ENCODE peak calls at places on chromosomes 2 and 18, in five cellular contexts. One of them, this sample, is unnamed.

GRCh38 chr18:12470382-12471090 is 62.8 kb downstream of the PRELID3A start:
- DNase-seq in choroid plexus epithelial cell: peak; percentile 19
- DNase-seq in HFFc6: no peak
- DNase-seq in progenitor cell of endocrine pancreas: no peak
- DNase-seq in MM.1S: no peak
- DNase-seq in this sample: no peak

GRCh38 chr2:149924549-149925213 is 337.1 kb upstream of the MMADHC start:
- DNase-seq in choroid plexus epithelial cell: peak; percentile 4
- DNase-seq in HFFc6: no peak
- DNase-seq in progenitor cell of endocrine pancreas: no peak
- DNase-seq in MM.1S: no peak
- DNase-seq in this sample: no peak

GRCh38 chr18:36572135-36572856 is 256.5 kb downstream of the TPGS2 start:
- DNase-seq in choroid plexus epithelial cell: peak; percentile 73
- DNase-seq in HFFc6: peak; percentile 43
- DNase-seq in progenitor cell of endocrine pancreas: peak; percentile 19
- DNase-seq in MM.1S: peak; percentile 39
- DNase-seq in this sample: no peak

GRCh38 chr2:9473308-9473984 is 905 bp upstream of the IAH1 start:
- DNase-seq in choroid plexus epithelial cell: no peak
- DNase-seq in HFFc6: no peak
- DNase-seq in progenitor cell of endocrine pancreas: peak; percentile 35
- DNase-seq in MM.1S: no peak
- DNase-seq in this sample: no peak

GRCh38 chr18:13339653-13340052 is 121.1 kb downstream of the LDLRAD4 start:
- DNase-seq in choroid plexus epithelial cell: no peak
- DNase-seq in HFFc6: no peak
- DNase-seq in progenitor cell of endocrine pancreas: no peak
- DNase-seq in MM.1S: no peak
- DNase-seq in this sample: no peak

GRCh38 chr2:132430895-132431294 is 14.3 kb downstream of the GPR39 start:
- DNase-seq in choroid plexus epithelial cell: no peak
- DNase-seq in HFFc6: no peak
- DNase-seq in progenitor cell of endocrine pancreas: no peak
- DNase-seq in MM.1S: no peak
- DNase-seq in this sample: no peak

GRCh38 chr2:54122939-54123338 is 7.5 kb downstream of the ACYP2 start:
- DNase-seq in choroid plexus epithelial cell: peak; percentile 60
- DNase-seq in HFFc6: peak; percentile 86
- DNase-seq in progenitor cell of endocrine pancreas: no peak
- DNase-seq in MM.1S: no peak
- DNase-seq in this sample: no peak

GRCh38 chr2:231315896-231316295 is 79.6 kb upstream of the B3GNT7 start:
- DNase-seq in choroid plexus epithelial cell: no peak
- DNase-seq in HFFc6: no peak
- DNase-seq in progenitor cell of endocrine pancreas: no peak
- DNase-seq in MM.1S: no peak
- DNase-seq in this sample: no peak

GRCh38 chr18:51279367-51279984 is 82.0 kb upstream of the MEX3C start:
- DNase-seq in choroid plexus epithelial cell: no peak
- DNase-seq in HFFc6: no peak
- DNase-seq in progenitor cell of endocrine pancreas: no peak
- DNase-seq in MM.1S: no peak
- DNase-seq in this sample: no peak

GRCh38 chr2:38207168-38207567 is 131.2 kb upstream of the CYP1B1 start:
- DNase-seq in choroid plexus epithelial cell: no peak
- DNase-seq in HFFc6: no peak
- DNase-seq in progenitor cell of endocrine pancreas: no peak
- DNase-seq in MM.1S: no peak
- DNase-seq in this sample: no peak

GRCh38 chr2:218885981-218886447 is 5.4 kb downstream of the WNT10A start:
- DNase-seq in choroid plexus epithelial cell: no peak
- DNase-seq in HFFc6: no peak
- DNase-seq in progenitor cell of endocrine pancreas: no peak
- DNase-seq in MM.1S: peak; percentile 73
- DNase-seq in this sample: no peak

GRCh38 chr2:110157153-110157793 is 41.7 kb upstream of the MALL start:
- DNase-seq in choroid plexus epithelial cell: peak; percentile 85
- DNase-seq in HFFc6: peak; percentile 66
- DNase-seq in progenitor cell of endocrine pancreas: no peak
- DNase-seq in MM.1S: peak; percentile 68
- DNase-seq in this sample: no peak

GRCh38 chr2:25420820-25421237 is 79.1 kb upstream of the DNMT3A start:
- DNase-seq in choroid plexus epithelial cell: no peak
- DNase-seq in HFFc6: no peak
- DNase-seq in progenitor cell of endocrine pancreas: no peak
- DNase-seq in MM.1S: peak; percentile 64
- DNase-seq in this sample: peak; percentile 63

GRCh38 chr2:166376488-166376828 is 714 bp upstream of the SCN9A start:
- DNase-seq in choroid plexus epithelial cell: no peak
- DNase-seq in HFFc6: no peak
- DNase-seq in progenitor cell of endocrine pancreas: no peak
- DNase-seq in MM.1S: peak; percentile 20
- DNase-seq in this sample: no peak

GRCh38 chr2:180394305-180394704 is 387.2 kb upstream of the CWC22 start:
- DNase-seq in choroid plexus epithelial cell: peak; percentile 3
- DNase-seq in HFFc6: no peak
- DNase-seq in progenitor cell of endocrine pancreas: no peak
- DNase-seq in MM.1S: no peak
- DNase-seq in this sample: no peak

GRCh38 chr18:48581206-48581605 is 42.4 kb downstream of the CTIF start:
- DNase-seq in choroid plexus epithelial cell: no peak
- DNase-seq in HFFc6: no peak
- DNase-seq in progenitor cell of endocrine pancreas: no peak
- DNase-seq in MM.1S: no peak
- DNase-seq in this sample: no peak

GRCh38 chr2:159249955-159250723 is 36.4 kb downstream of the WDSUB1 start:
- DNase-seq in choroid plexus epithelial cell: peak; percentile 64
- DNase-seq in HFFc6: peak; percentile 59
- DNase-seq in progenitor cell of endocrine pancreas: no peak
- DNase-seq in MM.1S: no peak
- DNase-seq in this sample: peak; percentile 83

GRCh38 chr18:45627204-45627526 is 11.9 kb downstream of the SLC14A2 start:
- DNase-seq in choroid plexus epithelial cell: no peak
- DNase-seq in HFFc6: no peak
- DNase-seq in progenitor cell of endocrine pancreas: no peak
- DNase-seq in MM.1S: no peak
- DNase-seq in this sample: no peak

GRCh38 chr2:152743004-152743403 is 24.6 kb downstream of the ARL6IP6 start:
- DNase-seq in choroid plexus epithelial cell: peak; percentile 48
- DNase-seq in HFFc6: no peak
- DNase-seq in progenitor cell of endocrine pancreas: no peak
- DNase-seq in MM.1S: peak; percentile 32
- DNase-seq in this sample: no peak

GRCh38 chr2:181077128-181077709 is 96.8 kb downstream of the UBE2E3 start:
- DNase-seq in choroid plexus epithelial cell: peak; percentile 79
- DNase-seq in HFFc6: peak; percentile 55
- DNase-seq in progenitor cell of endocrine pancreas: no peak
- DNase-seq in MM.1S: peak; percentile 73
- DNase-seq in this sample: no peak

GRCh38 chr2:45169339-45170190 is 160.3 kb upstream of the SIX2 start:
- DNase-seq in choroid plexus epithelial cell: peak; percentile 45
- DNase-seq in HFFc6: no peak
- DNase-seq in progenitor cell of endocrine pancreas: peak; percentile 42
- DNase-seq in MM.1S: peak; percentile 35
- DNase-seq in this sample: no peak

GRCh38 chr2:101152195-101153076 is 1.3 kb upstream of the TBC1D8 start:
- DNase-seq in choroid plexus epithelial cell: peak; percentile 86
- DNase-seq in HFFc6: peak; percentile 10
- DNase-seq in progenitor cell of endocrine pancreas: no peak
- DNase-seq in MM.1S: peak; percentile 83
- DNase-seq in this sample: no peak

GRCh38 chr2:120802161-120802560 is 66.5 kb downstream of the GLI2 start:
- DNase-seq in choroid plexus epithelial cell: no peak
- DNase-seq in HFFc6: peak; percentile 41
- DNase-seq in progenitor cell of endocrine pancreas: no peak
- DNase-seq in MM.1S: no peak
- DNase-seq in this sample: no peak

GRCh38 chr18:47283476-47283875 is 32.0 kb upstream of the SKOR2 start:
- DNase-seq in choroid plexus epithelial cell: peak; percentile 46
- DNase-seq in HFFc6: peak; percentile 45
- DNase-seq in progenitor cell of endocrine pancreas: no peak
- DNase-seq in MM.1S: no peak
- DNase-seq in this sample: no peak

GRCh38 chr2:235300368-235301201 is 193.3 kb upstream of the AGAP1 start:
- DNase-seq in choroid plexus epithelial cell: peak; percentile 91
- DNase-seq in HFFc6: peak; percentile 20
- DNase-seq in progenitor cell of endocrine pancreas: no peak
- DNase-seq in MM.1S: no peak
- DNase-seq in this sample: no peak

GRCh38 chr2:14706201-14706600 is 73.7 kb downstream of the LRATD1 start:
- DNase-seq in choroid plexus epithelial cell: no peak
- DNase-seq in HFFc6: no peak
- DNase-seq in progenitor cell of endocrine pancreas: no peak
- DNase-seq in MM.1S: no peak
- DNase-seq in this sample: no peak

GRCh38 chr2:72136349-72136748 is 11.3 kb downstream of the CYP26B1 start:
- DNase-seq in choroid plexus epithelial cell: no peak
- DNase-seq in HFFc6: no peak
- DNase-seq in progenitor cell of endocrine pancreas: no peak
- DNase-seq in MM.1S: no peak
- DNase-seq in this sample: no peak

GRCh38 chr18:58682429-58683069 is 11.3 kb downstream of the MALT1 start:
- DNase-seq in choroid plexus epithelial cell: peak; percentile 93
- DNase-seq in HFFc6: no peak
- DNase-seq in progenitor cell of endocrine pancreas: no peak
- DNase-seq in MM.1S: no peak
- DNase-seq in this sample: no peak

GRCh38 chr2:26318950-26319349 is 27.0 kb upstream of the SELENOI start:
- DNase-seq in choroid plexus epithelial cell: no peak
- DNase-seq in HFFc6: no peak
- DNase-seq in progenitor cell of endocrine pancreas: no peak
- DNase-seq in MM.1S: no peak
- DNase-seq in this sample: no peak

GRCh38 chr2:134225173-134225572 is 28.7 kb upstream of the MGAT5 start:
- DNase-seq in choroid plexus epithelial cell: no peak
- DNase-seq in HFFc6: no peak
- DNase-seq in progenitor cell of endocrine pancreas: no peak
- DNase-seq in MM.1S: no peak
- DNase-seq in this sample: no peak

GRCh38 chr2:239181074-239181581 is 219.7 kb downstream of the HDAC4 start:
- DNase-seq in choroid plexus epithelial cell: no peak
- DNase-seq in HFFc6: no peak
- DNase-seq in progenitor cell of endocrine pancreas: no peak
- DNase-seq in MM.1S: no peak
- DNase-seq in this sample: peak; percentile 15

GRCh38 chr2:129936334-129936934 is 43.0 kb upstream of the RAB6C start:
- DNase-seq in choroid plexus epithelial cell: no peak
- DNase-seq in HFFc6: peak; percentile 7
- DNase-seq in progenitor cell of endocrine pancreas: peak; percentile 47
- DNase-seq in MM.1S: peak; percentile 66
- DNase-seq in this sample: no peak

GRCh38 chr2:77566582-77566981 is 44.4 kb upstream of the LRRTM4 start:
- DNase-seq in choroid plexus epithelial cell: no peak
- DNase-seq in HFFc6: no peak
- DNase-seq in progenitor cell of endocrine pancreas: no peak
- DNase-seq in MM.1S: no peak
- DNase-seq in this sample: no peak

GRCh38 chr2:17610521-17610920 is 70.0 kb downstream of the VSNL1 start:
- DNase-seq in choroid plexus epithelial cell: peak; percentile 15
- DNase-seq in HFFc6: no peak
- DNase-seq in progenitor cell of endocrine pancreas: no peak
- DNase-seq in MM.1S: no peak
- DNase-seq in this sample: no peak

GRCh38 chr2:160459543-160460332 is 33.9 kb downstream of the RBMS1 start:
- DNase-seq in choroid plexus epithelial cell: no peak
- DNase-seq in HFFc6: no peak
- DNase-seq in progenitor cell of endocrine pancreas: no peak
- DNase-seq in MM.1S: no peak
- DNase-seq in this sample: no peak

GRCh38 chr2:145771526-145771925 is 1251.6 kb upstream of the ZEB2 start:
- DNase-seq in choroid plexus epithelial cell: no peak
- DNase-seq in HFFc6: no peak
- DNase-seq in progenitor cell of endocrine pancreas: no peak
- DNase-seq in MM.1S: peak; percentile 59
- DNase-seq in this sample: no peak

GRCh38 chr2:28602751-28603639 is 107.1 kb downstream of the PLB1 start:
- DNase-seq in choroid plexus epithelial cell: no peak
- DNase-seq in HFFc6: no peak
- DNase-seq in progenitor cell of endocrine pancreas: no peak
- DNase-seq in MM.1S: no peak
- DNase-seq in this sample: no peak

GRCh38 chr2:2170861-2171260 is 160.2 kb downstream of the MYT1L start:
- DNase-seq in choroid plexus epithelial cell: no peak
- DNase-seq in HFFc6: no peak
- DNase-seq in progenitor cell of endocrine pancreas: no peak
- DNase-seq in MM.1S: no peak
- DNase-seq in this sample: no peak
- TF ChIP-seq CTCF in choroid plexus epithelial cell: no peak
- TF ChIP-seq CTCF in HFFc6: no peak
- TF ChIP-seq CTCF in progenitor cell of endocrine pancreas: no peak
- TF ChIP-seq CTCF in MM.1S: no peak
- TF ChIP-seq CTCF in this sample: no peak

GRCh38 chr18:74310411-74310810 is 5.2 kb upstream of the C18orf63 start:
- DNase-seq in choroid plexus epithelial cell: peak; percentile 75
- DNase-seq in HFFc6: peak; percentile 71
- DNase-seq in progenitor cell of endocrine pancreas: no peak
- DNase-seq in MM.1S: no peak
- DNase-seq in this sample: no peak
- TF ChIP-seq CTCF in choroid plexus epithelial cell: peak; percentile 66
- TF ChIP-seq CTCF in HFFc6: peak; percentile 67
- TF ChIP-seq CTCF in progenitor cell of endocrine pancreas: peak; percentile 25
- TF ChIP-seq CTCF in MM.1S: peak; percentile 43
- TF ChIP-seq CTCF in this sample: peak; percentile 61

DNA sequence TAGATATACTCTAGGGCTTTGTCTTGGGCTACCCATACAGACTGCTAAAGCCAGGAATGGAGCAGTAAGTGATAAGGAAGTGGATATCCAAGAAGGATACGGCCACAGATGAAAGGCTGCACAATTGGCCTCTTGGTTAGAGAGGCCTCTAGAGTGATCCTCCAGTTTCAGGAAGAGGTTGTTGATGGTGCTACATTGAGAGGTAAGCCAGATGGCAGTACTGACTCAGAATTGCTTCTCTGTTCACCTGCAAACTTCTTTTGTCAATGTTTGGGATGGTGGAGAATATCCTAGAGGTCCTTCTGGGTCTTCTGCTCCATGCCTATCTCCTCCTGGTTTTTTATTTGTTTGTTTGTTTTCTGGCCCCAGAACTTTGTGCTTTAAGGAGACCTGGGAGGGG is 226.8 kb upstream of the LRRTM1 start:
- DNase-seq in choroid plexus epithelial cell: no peak
- DNase-seq in HFFc6: no peak
- DNase-seq in progenitor cell of endocrine pancreas: no peak
- DNase-seq in MM.1S: no peak
- DNase-seq in this sample: no peak
- TF ChIP-seq CTCF in choroid plexus epithelial cell: no peak
- TF ChIP-seq CTCF in HFFc6: no peak
- TF ChIP-seq CTCF in progenitor cell of endocrine pancreas: no peak
- TF ChIP-seq CTCF in MM.1S: peak; percentile 11
- TF ChIP-seq CTCF in this sample: no peak

GRCh38 chr2:24337958-24338357 is 22.4 kb downstream of the ITSN2 start:
- DNase-seq in choroid plexus epithelial cell: no peak
- DNase-seq in HFFc6: no peak
- DNase-seq in progenitor cell of endocrine pancreas: no peak
- DNase-seq in MM.1S: no peak
- DNase-seq in this sample: no peak
- TF ChIP-seq CTCF in choroid plexus epithelial cell: no peak
- TF ChIP-seq CTCF in HFFc6: no peak
- TF ChIP-seq CTCF in progenitor cell of endocrine pancreas: no peak
- TF ChIP-seq CTCF in MM.1S: no peak
- TF ChIP-seq CTCF in this sample: no peak

This sample was measured in CD14-positive monocyte.